ENCODE peak calls at places on chromosomes 5 and 9, in four cellular contexts. G, U, E and I are unnamed samples.

GRCh38 chr5:129670944-129671343 is 77.0 kb upstream of the MINAR2 start:
- DNase-seq in G (no peak), U (no peak), E (no peak), I (no peak)

GRCh38 chr9:127104465-127105311 is 17.7 kb downstream of the ANGPTL2 start:
- DNase-seq in G (no peak), U (no peak), E (no peak), I (no peak)

GRCh38 chr9:125509476-125509875 is 197.5 kb downstream of the MAPKAP1 start:
- DNase-seq in G (no peak), U (no peak), E (no peak), I (peak)

GRCh38 chr9:33737811-33738606 is 57.4 kb upstream of the PRSS3 start:
- DNase-seq in G (no peak), U (peak), E (peak), I (peak)

GRCh38 chr9:131397100-131397790 is 3.4 kb downstream of the PRRC2B start:
- DNase-seq in G (no peak), U (no peak), E (peak), I (no peak)

GRCh38 chr5:169767938-169768337 is 130.9 kb downstream of the DOCK2 start:
- DNase-seq in G (no peak), U (no peak), E (peak), I (no peak)

GRCh38 chr5:14250094-14250777 is 107.1 kb downstream of the TRIO start:
- DNase-seq in G (no peak), U (peak), E (peak), I (no peak)

GRCh38 chr9:98236881-98237487 is 18.5 kb downstream of the TBC1D2 start:
- DNase-seq in G (no peak), U (no peak), E (no peak), I (no peak)

GRCh38 chr5:68251804-68252648 is 36.5 kb downstream of the PIK3R1 start:
- DNase-seq in G (no peak), U (no peak), E (no peak), I (no peak)

GRCh38 chr9:136114606-136115005 is 4.1 kb downstream of the TMEM250 start:
- DNase-seq in G (no peak), U (no peak), E (no peak), I (no peak)

GRCh38 chr5:148827723-148828122 is 1.3 kb downstream of the ADRB2 start:
- DNase-seq in G (no peak), U (no peak), E (no peak), I (no peak)

GRCh38 chr5:115069087-115069968 is 100.4 kb downstream of the TRIM36 start:
- DNase-seq in G (peak), U (peak), E (peak), I (peak)

GRCh38 chr5:1824109-1824821 is 23.1 kb downstream of the NDUFS6 start:
- DNase-seq in G (no peak), U (no peak), E (no peak), I (no peak)

GRCh38 chr9:129900263-129901041 is 65.2 kb downstream of the USP20 start:
- DNase-seq in G (peak), U (no peak), E (no peak), I (no peak)

GRCh38 chr9:113566712-113567071 is 103.2 kb downstream of the RGS3 start:
- DNase-seq in G (no peak), U (no peak), E (no peak), I (no peak)

GRCh38 chr9:76219555-76220151 is 174.6 kb downstream of the RFK start:
- DNase-seq in G (no peak), U (no peak), E (no peak), I (no peak)

GRCh38 chr5:143279698-143280097 is 123.8 kb downstream of the NR3C1 start:
- DNase-seq in G (no peak), U (peak), E (no peak), I (peak)

GRCh38 chr9:99778308-99778707 is 43.4 kb upstream of the NR4A3 start:
- DNase-seq in G (no peak), U (no peak), E (no peak), I (no peak)

GRCh38 chr9:126223798-126224531 is 102.7 kb upstream of the MVB12B start:
- DNase-seq in G (no peak), U (no peak), E (no peak), I (no peak)

DNA sequence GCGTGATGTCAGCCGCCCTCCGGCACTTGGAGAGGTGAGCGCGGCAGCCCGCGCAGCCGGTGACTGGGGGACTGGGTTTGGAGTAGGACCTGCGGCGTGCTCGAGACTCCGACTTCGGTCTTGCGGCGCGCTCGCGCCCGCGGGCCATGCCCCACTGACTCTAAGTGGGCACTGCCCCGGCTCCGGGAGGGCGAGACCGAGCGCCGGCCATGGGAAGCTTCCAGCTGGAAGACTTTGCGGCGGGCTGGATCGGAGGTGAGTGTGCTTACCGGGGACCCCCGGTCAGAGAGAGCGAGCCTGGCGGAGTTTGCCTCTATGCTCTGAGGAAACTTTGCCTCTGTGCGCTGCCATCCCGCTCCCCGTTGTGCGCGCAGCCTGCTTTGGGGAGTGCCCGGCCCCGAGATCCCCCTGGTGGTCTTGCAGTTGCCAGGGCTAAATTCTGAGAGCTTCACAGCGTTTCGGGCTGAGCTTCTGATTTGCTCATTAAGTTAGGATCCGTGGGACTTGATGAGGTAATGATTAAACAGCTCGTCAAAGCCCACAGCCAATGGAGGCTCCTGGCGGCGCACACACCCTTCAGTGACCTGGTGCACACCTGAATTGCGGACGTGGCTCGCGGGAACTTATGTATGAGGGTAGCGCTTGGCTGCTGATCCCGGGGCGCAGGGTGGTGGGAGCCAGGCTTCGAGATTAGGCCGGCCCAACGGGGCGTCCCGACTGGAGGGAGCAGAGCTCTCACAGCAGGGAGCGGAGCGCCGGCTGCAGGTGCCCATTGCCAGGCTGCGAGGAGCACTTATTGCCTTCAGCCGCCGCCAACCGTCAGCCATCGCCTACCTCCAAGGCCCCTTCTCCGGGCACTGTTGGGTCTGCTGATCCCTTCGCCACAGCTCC is at the start of gene SLC25A48:
- DNase-seq in G (no peak), U (peak), E (no peak), I (peak)
- TF ChIP-seq BRCA1 in G (no peak), U (no peak), E (no peak), I (no peak)

GRCh38 chr5:167143726-167144125 is 1147.7 kb upstream of the WWC1 start:
- DNase-seq in G (no peak), U (no peak), E (no peak), I (no peak)

GRCh38 chr5:167152561-167152960 is 1138.9 kb upstream of the WWC1 start:
- DNase-seq in G (no peak), U (no peak), E (no peak), I (no peak)

GRCh38 chr5:167147879-167148278 is 1143.6 kb upstream of the WWC1 start:
- DNase-seq in G (no peak), U (no peak), E (no peak), I (no peak)
- TF ChIP-seq BRCA1 in G (no peak), U (no peak), E (no peak), I (no peak)

GRCh38 chr5:98942849-98943248 is 14.0 kb upstream of the CHD1 start:
- DNase-seq in G (no peak), U (peak), E (no peak), I (no peak)

GRCh38 chr5:98941131-98941883 is 12.5 kb upstream of the CHD1 start:
- DNase-seq in G (no peak), U (no peak), E (no peak), I (no peak)

GRCh38 chr5:98936948-98937715 is 8.3 kb upstream of the CHD1 start:
- DNase-seq in G (no peak), U (no peak), E (no peak), I (no peak)

GRCh38 chr5:98938459-98938858 is 9.7 kb upstream of the CHD1 start:
- DNase-seq in G (no peak), U (peak), E (no peak), I (no peak)

DNA sequence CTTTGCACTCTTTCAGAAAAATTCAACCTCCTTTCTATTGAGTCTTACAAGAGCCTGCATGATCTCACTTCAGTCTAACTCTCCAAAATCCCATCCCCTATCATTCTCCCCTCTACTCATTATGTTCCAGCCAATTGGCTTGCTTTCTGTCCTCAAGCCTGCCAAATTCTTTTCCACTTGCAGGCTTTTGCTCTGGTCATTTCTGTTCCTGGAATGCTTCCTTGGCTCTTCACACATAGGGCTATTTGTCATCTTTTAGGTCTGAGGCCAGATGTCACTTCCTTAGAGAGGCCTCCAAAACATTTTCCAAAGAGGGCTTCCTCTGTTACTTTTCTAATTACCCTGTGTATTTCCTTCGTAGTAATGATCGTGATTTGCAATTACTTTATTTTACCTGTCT is 11.8 kb upstream of the CHD1 start:
- DNase-seq in G (no peak), U (no peak), E (no peak), I (no peak)
- TF ChIP-seq BRCA1 in G (no peak), U (no peak), E (no peak), I (no peak)

GRCh38 chr5:60509519-60509918 is 190.4 kb downstream of the DEPDC1B start:
- DNase-seq in G (no peak), U (no peak), E (no peak), I (no peak)
- TF ChIP-seq BRCA1 in G (no peak), U (no peak), E (no peak), I (no peak)

DNA sequence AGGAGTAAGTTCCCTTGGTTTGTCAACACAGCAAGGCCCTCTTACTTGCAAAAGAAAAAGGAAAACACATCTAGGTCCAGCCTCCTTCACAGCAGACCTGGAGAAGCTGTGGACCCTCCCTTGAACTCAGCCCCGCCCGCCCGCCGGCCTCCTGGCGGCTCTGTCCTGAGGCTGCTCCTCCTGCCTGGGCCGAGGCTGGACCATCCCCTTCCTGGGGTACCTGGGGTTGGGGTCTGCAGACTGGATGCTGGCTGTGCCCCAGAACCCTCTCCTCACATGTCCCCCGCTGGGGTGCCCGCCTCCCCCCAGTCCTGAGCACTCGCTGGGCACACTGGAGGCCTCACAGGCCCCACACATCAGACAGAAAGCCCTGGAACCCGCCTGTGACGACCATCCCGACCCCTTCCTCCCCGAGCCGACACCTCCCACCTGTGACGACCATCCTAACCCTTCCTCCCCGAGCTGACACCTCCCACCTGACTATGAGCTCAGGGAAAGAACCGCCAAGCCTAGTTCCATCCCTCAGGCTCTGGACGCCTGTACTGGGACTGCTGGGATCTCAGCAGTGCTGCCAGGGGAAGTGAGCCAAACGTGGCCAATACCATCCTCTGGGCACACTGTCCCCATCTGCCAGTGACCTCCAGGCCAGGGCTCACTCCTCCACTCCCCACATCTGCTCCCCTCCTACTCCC is 7.2 kb upstream of the TMEM210 start:
- DNase-seq in G (no peak), U (no peak), E (no peak), I (no peak)
- TF ChIP-seq BRCA1 in G (no peak), U (no peak), E (no peak), I (no peak)

GRCh38 chr9:93669958-93670207 is 93.5 kb downstream of the PHF2 start:
- DNase-seq in G (no peak), U (no peak), E (no peak), I (no peak)

GRCh38 chr9:93668261-93668871 is 92.0 kb downstream of the PHF2 start:
- DNase-seq in G (no peak), U (no peak), E (peak), I (no peak)

GRCh38 chr9:93671030-93671358 is 94.6 kb downstream of the PHF2 start:
- DNase-seq in G (no peak), U (no peak), E (no peak), I (no peak)

GRCh38 chr9:93670208-93671029 is 94.0 kb downstream of the PHF2 start:
- DNase-seq in G (no peak), U (no peak), E (no peak), I (no peak)

GRCh38 chr9:93669116-93669957 is 93.0 kb downstream of the PHF2 start:
- DNase-seq in G (no peak), U (no peak), E (no peak), I (peak)
- TF ChIP-seq BRCA1 in G (no peak), U (no peak), E (no peak), I (no peak)

GRCh38 chr5:38515648-38516047 is 40.8 kb downstream of the LIFR start:
- DNase-seq in G (no peak), U (peak), E (no peak), I (no peak)
- TF ChIP-seq BRCA1 in G (no peak), U (no peak), E (no peak), I (no peak)